ENCODE peak calls at places on chromosomes 2 and 18, in seven cellular contexts. E is CD4-positive, alpha-beta T cell; Z is head of caudate nucleus; T is T follicular helper cell; D is fibroblast of pulmonary artery; O is NCI-H187 treated with DMSO at 0.1 percent for 48 hours; C is CD8-positive, alpha-beta T cell. J is an unnamed sample.

GRCh38 chr2:107534926-107535325 is 291.8 kb upstream of the RGPD4 start:
- DNase-seq in E (no peak), Z (no peak), D (no peak), O (no peak), T (no peak), C (no peak), J (no peak)

GRCh38 chr18:11995445-11996189 is 14.3 kb downstream of the IMPA2 start:
- DNase-seq in C (peak), O (no peak), E (peak), T (peak), Z (peak), D (peak), J (peak)

GRCh38 chr2:112846056-112846455 is 9.5 kb upstream of the IL1B start:
- DNase-seq in T (no peak), O (no peak), C (no peak), D (no peak), E (no peak), Z (no peak), J (no peak)

GRCh38 chr2:169761251-169761969 is 27.8 kb downstream of the KLHL23 start:
- DNase-seq in T (no peak), O (no peak), C (no peak), Z (no peak), D (no peak), E (no peak), J (no peak)

GRCh38 chr2:237604391-237604790 is 13.9 kb upstream of the RAB17 start:
- DNase-seq in O (no peak), D (no peak), C (no peak), E (no peak), T (no peak), Z (no peak), J (no peak)

GRCh38 chr2:138846216-138846821 is 66.1 kb upstream of the NXPH2 start:
- DNase-seq in T (no peak), D (peak), C (no peak), E (no peak), Z (peak), O (no peak), J (peak)

GRCh38 chr2:150586858-150587257 is 99.4 kb upstream of the RND3 start:
- DNase-seq in C (no peak), Z (no peak), E (no peak), O (no peak), D (peak), T (no peak), J (no peak)

GRCh38 chr2:215664847-215665525 is 229.1 kb upstream of the FN1 start:
- DNase-seq in T (no peak), Z (no peak), O (no peak), C (no peak), D (peak), E (no peak), J (no peak)

GRCh38 chr2:196459539-196459938 is 180.0 kb upstream of the CCDC150 start:
- DNase-seq in D (peak), T (no peak), O (no peak), C (no peak), Z (no peak), E (no peak), J (no peak)

GRCh38 chr2:38152093-38152492 is 76.1 kb upstream of the CYP1B1 start:
- DNase-seq in D (no peak), O (no peak), E (no peak), Z (no peak), T (no peak), C (no peak), J (no peak)

GRCh38 chr2:157874997-157875719 is 972 bp downstream of the ACVR1 start:
- DNase-seq in E (no peak), Z (peak), O (no peak), T (no peak), C (peak), D (peak), J (no peak)

GRCh38 chr18:21714472-21714871 is 9.9 kb upstream of the ABHD3 start:
- DNase-seq in O (no peak), T (no peak), Z (no peak), D (no peak), C (no peak), E (no peak), J (no peak)

GRCh38 chr2:74834806-74835755 is 1.2 kb downstream of the HK2 start:
- DNase-seq in C (peak), T (no peak), E (peak), D (peak), O (no peak), Z (no peak), J (peak)

GRCh38 chr2:71695235-71696120 is 242.1 kb downstream of the DYSF start:
- DNase-seq in Z (no peak), C (no peak), E (no peak), O (no peak), D (no peak), T (no peak), J (no peak)

GRCh38 chr18:37836071-37836470 is 270.5 kb upstream of the CELF4 start:
- DNase-seq in D (no peak), T (no peak), C (no peak), O (no peak), E (no peak), Z (no peak), J (no peak)

GRCh38 chr2:158178646-158179045 is 77.0 kb downstream of the UPP2 start:
- DNase-seq in Z (no peak), T (no peak), D (no peak), E (no peak), O (no peak), C (no peak), J (no peak)

GRCh38 chr2:233707979-233708644 is 4.6 kb upstream of the UGT1A5 start:
- DNase-seq in Z (no peak), D (peak), C (no peak), T (no peak), O (no peak), E (no peak), J (no peak)

GRCh38 chr2:106159867-106160785 is 34.0 kb downstream of the UXS1 start:
- DNase-seq in C (peak), D (no peak), T (peak), Z (peak), O (no peak), E (peak), J (no peak)

GRCh38 chr18:62325806-62326645 is 916 bp downstream of the TNFRSF11A start:
- DNase-seq in C (no peak), T (no peak), D (peak), O (no peak), E (no peak), Z (no peak), J (no peak)

GRCh38 chr18:78979058-78979680 is 449 bp upstream of the SALL3 start:
- DNase-seq in C (no peak), Z (no peak), O (no peak), T (no peak), D (peak), E (no peak), J (no peak)

GRCh38 chr2:179486969-179487752 is 222.5 kb upstream of the SESTD1 start:
- DNase-seq in D (no peak), T (no peak), E (no peak), Z (no peak), O (peak), C (no peak), J (no peak)

GRCh38 chr2:109417701-109418335 is 195.9 kb downstream of the SEPTIN10 start:
- DNase-seq in C (no peak), Z (no peak), T (no peak), O (no peak), D (no peak), E (no peak), J (no peak)

GRCh38 chr2:33893801-33894200 is 294.7 kb upstream of the FAM98A start:
- DNase-seq in Z (no peak), C (no peak), T (no peak), D (no peak), E (no peak), O (no peak), J (no peak)

GRCh38 chr2:129004940-129005490 is 686.3 kb upstream of the HS6ST1 start:
- DNase-seq in D (no peak), E (no peak), C (no peak), Z (no peak), O (no peak), T (no peak), J (no peak)

GRCh38 chr2:190582761-190583506 is 48.4 kb upstream of the NEMP2 start:
- DNase-seq in E (no peak), C (no peak), T (no peak), D (no peak), Z (no peak), O (no peak), J (no peak)

GRCh38 chr2:224040753-224041152 is 1.7 kb upstream of the SERPINE2 start:
- DNase-seq in O (no peak), C (no peak), Z (no peak), T (no peak), E (no peak), D (no peak), J (no peak)

GRCh38 chr2:237704476-237705224 is 77.3 kb downstream of the LRRFIP1 start:
- DNase-seq in C (peak), T (no peak), Z (no peak), E (no peak), D (peak), O (no peak), J (no peak)

GRCh38 chr2:28342081-28342967 is 50.3 kb upstream of the FOSL2 start:
- DNase-seq in O (no peak), Z (peak), D (peak), E (no peak), T (no peak), C (no peak), J (no peak)

GRCh38 chr2:98607741-98608117 is 583 bp downstream of the COA5 start:
- DNase-seq in C (no peak), D (peak), E (no peak), O (no peak), Z (no peak), T (no peak), J (no peak)

GRCh38 chr2:26767894-26768487 is 3.9 kb downstream of the SLC35F6 start:
- DNase-seq in T (no peak), C (no peak), O (no peak), Z (no peak), E (no peak), D (no peak), J (no peak)

GRCh38 chr2:201357216-201357615 is at the start of gene FLACC1:
- DNase-seq in Z (no peak), C (no peak), D (peak), T (no peak), E (no peak), O (no peak), J (peak)

GRCh38 chr2:84969511-84970265 is 1.3 kb upstream of the KCMF1 start:
- DNase-seq in D (peak), O (no peak), C (peak), T (peak), E (peak), Z (peak), J (peak)

GRCh38 chr2:159921752-159922404 is 123.9 kb upstream of the CD302 start:
- DNase-seq in D (peak), T (peak), Z (peak), O (no peak), E (peak), C (peak), J (peak)

GRCh38 chr2:113976277-113976928 is 86.5 kb downstream of the ACTR3 start:
- DNase-seq in T (no peak), E (no peak), O (no peak), C (no peak), D (no peak), Z (no peak), J (no peak)

GRCh38 chr2:193943406-193943960 is 1713.5 kb upstream of the SLC39A10 start:
- DNase-seq in C (no peak), Z (peak), T (no peak), E (no peak), O (no peak), D (no peak), J (no peak)

J was measured in memory B cell.